ENCODE peak calls at places on chromosome 17, in four cellular contexts. M is A549, B is T-helper 1 cell, O is NCI-H69. C is an unnamed sample.

GRCh38 chr17:1050996-1051925 is 54.3 kb downstream of the TIMM22 start:
- DNase-seq in M (no peak), B (no peak), O (no peak), C (no peak)

GRCh38 chr17:39096435-39097158 is 54.8 kb downstream of the PLXDC1 start:
- DNase-seq in M (no peak), B (peak; percentile 81), O (no peak), C (no peak)

GRCh38 chr17:73126716-73127473 is 34.4 kb upstream of the SLC39A11 start:
- DNase-seq in M (no peak), B (no peak), O (no peak), C (no peak)

GRCh38 chr17:13051876-13052275 is 34.0 kb upstream of the ELAC2 start:
- DNase-seq in M (no peak), B (no peak), O (no peak), C (no peak)

GRCh38 chr17:2170023-2170422 is 115.1 kb downstream of the HIC1 start:
- DNase-seq in M (no peak), B (peak; percentile 9), O (peak; percentile 34), C (no peak)

GRCh38 chr17:74340470-74341023 is 14.5 kb downstream of the KIF19 start:
- DNase-seq in M (no peak), B (no peak), O (peak; percentile 74), C (no peak)

GRCh38 chr17:56976941-56977570 is 875 bp upstream of the SCPEP1 start:
- DNase-seq in M (no peak), B (no peak), O (peak; percentile 44), C (peak; percentile 9)

GRCh38 chr17:69450857-69451410 is 36.4 kb downstream of the MAP2K6 start:
- DNase-seq in M (no peak), B (no peak), O (no peak), C (no peak)

GRCh38 chr17:27597783-27598320 is 33.1 kb upstream of the LGALS9 start:
- DNase-seq in M (no peak), B (no peak), O (no peak), C (no peak)

GRCh38 chr17:47698749-47699535 is 5.0 kb downstream of the TBKBP1 start:
- DNase-seq in M (peak; percentile 97), B (peak; percentile 74), O (peak; percentile 61), C (peak; percentile 46)

GRCh38 chr17:43931062-43931571 is 11.2 kb downstream of the PPY start:
- DNase-seq in M (no peak), B (no peak), O (no peak), C (no peak)

GRCh38 chr17:68707032-68707431 is 105.9 kb upstream of the FAM20A start:
- DNase-seq in M (no peak), B (no peak), O (no peak), C (peak; percentile 76)

GRCh38 chr17:3915642-3916012 is 638 bp downstream of the P2RX1 start:
- DNase-seq in M (no peak), B (no peak), O (no peak), C (no peak)

GRCh38 chr17:10055251-10055975 is 143.0 kb downstream of the GAS7 start:
- DNase-seq in M (no peak), B (no peak), O (no peak), C (no peak)

GRCh38 chr17:5715478-5715877 is 131.2 kb upstream of the NLRP1 start:
- DNase-seq in M (no peak), B (no peak), O (no peak), C (no peak)